ENCODE peak calls at places on chromosomes 13 and 19, in nine cellular contexts. One of them, this sample, is unnamed.

GRCh38 chr19:19485161-19485997 is 30.0 kb downstream of the TSSK6 start:
- DNase-seq in fibroblast of mammary gland: peak
- DNase-seq in T-helper 2 cell treated with Interferon-gamma antibody and Interleukin-4, amounts not matched to agents 5 μg/mL and 100 μg/mL, for 36 hours: no peak
- DNase-seq in RCC 7860: no peak
- DNase-seq in left ventricle myocardium inferior: peak
- DNase-seq in nucleus accumbens: no peak
- DNase-seq in skeletal muscle cell: peak
- DNase-seq in coronary artery: no peak
- DNase-seq in iPS-NIHi11: no peak
- DNase-seq in this sample: no peak

GRCh38 chr13:94548382-94549240 is 47.3 kb downstream of the TGDS start:
- DNase-seq in fibroblast of mammary gland: peak
- DNase-seq in T-helper 2 cell treated with Interferon-gamma antibody and Interleukin-4, amounts not matched to agents 5 μg/mL and 100 μg/mL, for 36 hours: no peak
- DNase-seq in RCC 7860: no peak
- DNase-seq in left ventricle myocardium inferior: peak
- DNase-seq in nucleus accumbens: peak
- DNase-seq in skeletal muscle cell: no peak
- DNase-seq in coronary artery: peak
- DNase-seq in iPS-NIHi11: peak
- DNase-seq in this sample: peak

GRCh38 chr19:10346509-10346908 is 7.1 kb upstream of the ICAM3 start:
- DNase-seq in fibroblast of mammary gland: peak
- DNase-seq in T-helper 2 cell treated with Interferon-gamma antibody and Interleukin-4, amounts not matched to agents 5 μg/mL and 100 μg/mL, for 36 hours: no peak
- DNase-seq in RCC 7860: no peak
- DNase-seq in left ventricle myocardium inferior: no peak
- DNase-seq in nucleus accumbens: no peak
- DNase-seq in skeletal muscle cell: no peak
- DNase-seq in coronary artery: no peak
- DNase-seq in iPS-NIHi11: no peak
- DNase-seq in this sample: no peak

GRCh38 chr19:45590300-45591003 is 5.8 kb upstream of the OPA3 start:
- DNase-seq in fibroblast of mammary gland: no peak
- DNase-seq in T-helper 2 cell treated with Interferon-gamma antibody and Interleukin-4, amounts not matched to agents 5 μg/mL and 100 μg/mL, for 36 hours: no peak
- DNase-seq in RCC 7860: no peak
- DNase-seq in left ventricle myocardium inferior: no peak
- DNase-seq in nucleus accumbens: no peak
- DNase-seq in skeletal muscle cell: no peak
- DNase-seq in coronary artery: no peak
- DNase-seq in iPS-NIHi11: no peak
- DNase-seq in this sample: no peak

GRCh38 chr13:37905736-37906135 is 36.2 kb upstream of the TRPC4 start:
- DNase-seq in fibroblast of mammary gland: no peak
- DNase-seq in T-helper 2 cell treated with Interferon-gamma antibody and Interleukin-4, amounts not matched to agents 5 μg/mL and 100 μg/mL, for 36 hours: no peak
- DNase-seq in RCC 7860: no peak
- DNase-seq in left ventricle myocardium inferior: no peak
- DNase-seq in nucleus accumbens: no peak
- DNase-seq in skeletal muscle cell: no peak
- DNase-seq in coronary artery: no peak
- DNase-seq in iPS-NIHi11: no peak
- DNase-seq in this sample: no peak

GRCh38 chr13:99340638-99341037 is 33.4 kb upstream of the GPR183 start:
- DNase-seq in fibroblast of mammary gland: no peak
- DNase-seq in T-helper 2 cell treated with Interferon-gamma antibody and Interleukin-4, amounts not matched to agents 5 μg/mL and 100 μg/mL, for 36 hours: no peak
- DNase-seq in RCC 7860: no peak
- DNase-seq in left ventricle myocardium inferior: no peak
- DNase-seq in nucleus accumbens: no peak
- DNase-seq in skeletal muscle cell: no peak
- DNase-seq in coronary artery: no peak
- DNase-seq in iPS-NIHi11: no peak
- DNase-seq in this sample: no peak

GRCh38 chr13:61204025-61204424 is 211.6 kb downstream of the PCDH20 start:
- DNase-seq in fibroblast of mammary gland: no peak
- DNase-seq in T-helper 2 cell treated with Interferon-gamma antibody and Interleukin-4, amounts not matched to agents 5 μg/mL and 100 μg/mL, for 36 hours: no peak
- DNase-seq in RCC 7860: no peak
- DNase-seq in left ventricle myocardium inferior: no peak
- DNase-seq in nucleus accumbens: no peak
- DNase-seq in skeletal muscle cell: no peak
- DNase-seq in coronary artery: no peak
- DNase-seq in iPS-NIHi11: no peak
- DNase-seq in this sample: no peak

GRCh38 chr19:5314012-5314906 is 26.4 kb downstream of the PTPRS start:
- DNase-seq in fibroblast of mammary gland: peak
- DNase-seq in T-helper 2 cell treated with Interferon-gamma antibody and Interleukin-4, amounts not matched to agents 5 μg/mL and 100 μg/mL, for 36 hours: no peak
- DNase-seq in RCC 7860: peak
- DNase-seq in left ventricle myocardium inferior: no peak
- DNase-seq in nucleus accumbens: no peak
- DNase-seq in skeletal muscle cell: no peak
- DNase-seq in coronary artery: no peak
- DNase-seq in iPS-NIHi11: no peak
- DNase-seq in this sample: no peak

GRCh38 chr13:29230446-29230845 is 365.0 kb downstream of the SLC7A1 start:
- DNase-seq in fibroblast of mammary gland: no peak
- DNase-seq in T-helper 2 cell treated with Interferon-gamma antibody and Interleukin-4, amounts not matched to agents 5 μg/mL and 100 μg/mL, for 36 hours: no peak
- DNase-seq in RCC 7860: no peak
- DNase-seq in left ventricle myocardium inferior: no peak
- DNase-seq in nucleus accumbens: no peak
- DNase-seq in skeletal muscle cell: no peak
- DNase-seq in coronary artery: no peak
- DNase-seq in iPS-NIHi11: no peak
- DNase-seq in this sample: no peak

GRCh38 chr13:70985371-70985770 is 877.1 kb upstream of the KLHL1 start:
- DNase-seq in fibroblast of mammary gland: no peak
- DNase-seq in T-helper 2 cell treated with Interferon-gamma antibody and Interleukin-4, amounts not matched to agents 5 μg/mL and 100 μg/mL, for 36 hours: no peak
- DNase-seq in RCC 7860: no peak
- DNase-seq in left ventricle myocardium inferior: no peak
- DNase-seq in nucleus accumbens: no peak
- DNase-seq in skeletal muscle cell: no peak
- DNase-seq in coronary artery: no peak
- DNase-seq in iPS-NIHi11: no peak
- DNase-seq in this sample: no peak

GRCh38 chr19:45876411-45877197 is 9.3 kb downstream of the IRF2BP1 start:
- DNase-seq in fibroblast of mammary gland: no peak
- DNase-seq in T-helper 2 cell treated with Interferon-gamma antibody and Interleukin-4, amounts not matched to agents 5 μg/mL and 100 μg/mL, for 36 hours: no peak
- DNase-seq in RCC 7860: no peak
- DNase-seq in left ventricle myocardium inferior: peak
- DNase-seq in nucleus accumbens: no peak
- DNase-seq in skeletal muscle cell: no peak
- DNase-seq in coronary artery: no peak
- DNase-seq in iPS-NIHi11: peak
- DNase-seq in this sample: no peak